ENCODE peak calls at places on chromosomes 13 and 19, in five cellular contexts. A is A549, X is lower leg skin, H is uterus, O is spleen. W is an unnamed sample.

GRCh38 chr19:9323557-9323918 is 441 bp upstream of the ZNF559 start:
- DNase-seq in H (peak), O (peak), X (peak), A (peak), W (peak)

GRCh38 chr19:6713773-6714692 is 6.4 kb downstream of the C3 start:
- DNase-seq in O (peak), A (no peak), X (no peak), H (no peak), W (peak)

GRCh38 chr13:49481788-49482187 is 14.0 kb upstream of the PHF11 start:
- DNase-seq in X (peak), H (no peak), O (no peak), A (no peak), W (no peak)

GRCh38 chr19:39223703-39224279 is 19.7 kb upstream of the SYCN start:
- DNase-seq in X (no peak), O (no peak), A (peak), H (no peak), W (no peak)

GRCh38 chr13:51998723-51999471 is 12.4 kb downstream of the ATP7B start:
- DNase-seq in H (no peak), A (no peak), X (no peak), O (no peak), W (no peak)

GRCh38 chr13:79402679-79403078 is 3.4 kb downstream of the RBM26 start:
- DNase-seq in H (no peak), A (no peak), O (no peak), X (no peak), W (no peak)

GRCh38 chr19:14383898-14384669 is 2.8 kb downstream of the ADGRE5 start:
- DNase-seq in O (no peak), A (no peak), H (peak), X (no peak), W (no peak)

GRCh38 chr19:31511696-31512095 is 162.5 kb upstream of the TSHZ3 start:
- DNase-seq in A (no peak), H (no peak), O (no peak), X (no peak), W (no peak)

GRCh38 chr13:110119943-110120905 is 186.7 kb downstream of the COL4A1 start:
- DNase-seq in H (no peak), X (no peak), O (no peak), A (peak), W (no peak)

GRCh38 chr19:3358392-3358918 is 7.9 kb upstream of the NFIC start:
- DNase-seq in O (peak), H (no peak), X (no peak), A (no peak), W (no peak)

GRCh38 chr13:35512271-35512920 is 35.9 kb upstream of the MAB21L1 start:
- DNase-seq in X (no peak), A (no peak), O (no peak), H (peak), W (no peak)

GRCh38 chr13:39035799-39036198 is 2.1 kb downstream of the PROSER1 start:
- DNase-seq in H (no peak), A (no peak), O (no peak), X (no peak), W (no peak)
- H3K4me3 ChIP-seq in H (no peak), A (peak), O (no peak), X (no peak), W (no peak)

GRCh38 chr13:48235100-48235813 is 2.3 kb downstream of the ITM2B start:
- DNase-seq in H (no peak), O (no peak), X (peak), A (no peak), W (no peak)
- TF ChIP-seq POLR2A in H (peak), O (peak), X (no peak), A (no peak), W (peak)

GRCh38 chr19:48741222-48741999 is 1.0 kb upstream of the RASIP1 start:
- DNase-seq in X (no peak), A (peak), O (peak), H (no peak), W (no peak)
- H3K4me3 ChIP-seq in X (no peak), A (no peak), O (no peak), H (peak), W (no peak)

GRCh38 chr19:2055871-2056809 is 5.1 kb upstream of the MKNK2 start:
- DNase-seq in X (peak), O (peak), A (no peak), H (peak), W (peak)
- TF ChIP-seq POLR2A in X (no peak), O (no peak), A (peak), H (peak), W (no peak)

GRCh38 chr19:11142528-11143171 is 12.9 kb downstream of the SPC24 start:
- DNase-seq in H (peak), O (peak), A (peak), X (peak), W (peak)
- H3K4me3 ChIP-seq in H (no peak), O (no peak), A (peak), X (no peak), W (no peak)

DNA sequence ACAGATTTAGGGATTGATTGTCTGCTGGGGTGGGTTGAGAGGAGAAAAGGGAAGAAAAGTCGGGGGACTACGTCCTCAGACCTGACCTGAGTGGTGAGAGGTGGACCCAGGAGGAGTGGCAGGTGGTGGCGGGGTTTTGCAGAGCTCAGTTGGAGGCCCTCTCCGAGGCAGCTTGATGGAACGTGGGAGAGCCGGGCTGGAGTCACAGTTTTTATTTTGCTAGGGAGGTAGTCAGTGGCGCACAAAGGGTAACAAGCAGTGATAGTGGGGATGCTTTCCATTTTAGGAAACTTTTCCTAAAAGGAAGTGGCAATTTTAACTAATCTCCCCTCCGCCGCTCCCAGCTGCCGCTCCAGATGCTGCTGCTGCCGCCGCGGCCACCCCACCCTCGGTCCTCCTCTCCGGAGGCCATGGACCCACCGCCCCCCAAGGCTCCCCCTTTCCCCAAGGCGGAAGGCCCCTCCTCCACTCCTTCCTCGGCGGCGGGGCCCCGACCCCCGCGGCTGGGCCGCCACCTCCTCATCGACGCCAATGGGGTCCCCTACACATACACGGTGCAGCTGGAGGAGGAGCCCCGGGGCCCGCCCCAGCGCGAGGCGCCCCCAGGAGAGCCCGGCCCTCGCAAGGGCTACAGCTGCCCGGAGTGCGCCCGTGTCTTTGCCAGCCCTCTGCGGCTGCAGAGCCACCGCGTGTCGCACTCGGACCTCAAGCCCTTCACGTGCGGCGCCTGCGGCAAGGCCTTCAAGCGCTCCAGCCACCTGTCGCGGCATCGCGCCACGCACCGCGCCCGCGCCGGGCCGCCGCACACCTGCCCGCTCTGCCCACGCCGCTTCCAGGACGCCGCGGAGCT is 1.1 kb upstream of the ZNF581 start:
- DNase-seq in H (no peak), X (no peak), A (no peak), O (peak), W (no peak)
- TF ChIP-seq POLR2A in H (no peak), X (no peak), A (peak), O (no peak), W (no peak)

GRCh38 chr13:29808264-29808663 is 42.2 kb downstream of the UBL3 start:
- DNase-seq in O (no peak), X (no peak), A (no peak), H (no peak), W (no peak)

GRCh38 chr13:29810145-29810742 is 40.2 kb downstream of the UBL3 start:
- DNase-seq in A (no peak), X (no peak), H (no peak), O (no peak), W (no peak)

GRCh38 chr13:29815336-29815735 is 35.1 kb downstream of the UBL3 start:
- DNase-seq in A (no peak), X (no peak), H (no peak), O (no peak), W (no peak)

GRCh38 chr13:29805994-29806748 is 44.2 kb downstream of the UBL3 start:
- DNase-seq in A (no peak), H (no peak), O (no peak), X (no peak), W (no peak)

DNA sequence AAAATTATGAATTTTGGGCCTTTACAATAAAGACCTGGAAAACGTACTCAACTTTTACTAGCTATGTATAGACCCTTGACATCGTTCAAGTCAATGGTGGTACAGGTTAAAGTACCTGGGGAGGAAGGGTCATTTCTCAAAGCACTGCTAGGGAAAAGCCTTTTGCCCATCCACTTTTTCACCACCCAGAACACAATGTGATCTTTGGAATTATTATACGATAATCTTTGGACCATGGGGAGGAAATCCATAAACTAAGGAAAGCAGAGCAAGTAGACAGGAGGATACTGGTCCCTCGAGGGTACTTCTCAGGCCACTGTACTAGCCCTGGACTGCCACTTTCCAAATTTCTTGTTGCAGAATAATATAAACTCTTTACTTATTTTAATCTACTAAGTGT is 39.5 kb downstream of the UBL3 start:
- DNase-seq in A (no peak), H (no peak), X (no peak), O (no peak), W (no peak)
- H3K4me3 ChIP-seq in A (no peak), H (no peak), X (no peak), O (no peak), W (peak)

DNA sequence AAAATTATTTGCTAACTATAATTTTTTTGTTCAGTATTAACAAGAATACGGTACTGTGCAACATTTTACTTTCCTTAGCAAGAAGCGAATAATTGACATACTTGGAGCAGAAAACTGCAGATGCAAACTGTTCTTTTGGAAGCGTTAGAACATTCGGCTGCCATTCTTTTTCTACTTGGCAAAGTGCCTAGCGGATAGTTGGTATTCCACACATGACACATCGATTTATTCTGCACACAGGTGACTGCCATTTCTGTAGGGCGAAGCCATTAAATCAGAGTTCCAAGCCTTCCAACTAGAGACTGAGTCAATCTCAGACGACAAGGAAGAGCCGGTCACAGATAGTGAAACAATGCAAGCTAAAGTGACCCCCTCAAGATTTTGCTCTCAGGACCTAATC is 117.4 kb downstream of the TRPC4 start:
- DNase-seq in X (no peak), H (no peak), A (no peak), O (no peak), W (no peak)
- TF ChIP-seq POLR2A in X (no peak), H (no peak), A (no peak), O (no peak), W (no peak)

W was measured in right lobe of liver.